ENCODE peak calls at places on chromosomes 5 and 9, in four cellular contexts. Q, T, U and G are unnamed samples.
A peak's percentile ranks its signal among the peaks of the same experiment; 100 is the strongest.

GRCh38 chr5:102807878-102808502 is 52.9 kb downstream of the PAM start:
- DNase-seq in Q (no peak), T (no peak), U (peak; percentile 31), G (peak; percentile 27)

GRCh38 chr9:109117856-109118801 is 1.6 kb downstream of the TMEM245 start:
- DNase-seq in Q (no peak), T (no peak), U (peak; percentile 62), G (peak; percentile 51)

GRCh38 chr9:14243514-14244042 is 70.4 kb downstream of the NFIB start:
- DNase-seq in Q (no peak), T (no peak), U (no peak), G (no peak)

GRCh38 chr9:123614503-123615258 is 258.7 kb downstream of the CRB2 start:
- DNase-seq in Q (peak; percentile 29), T (no peak), U (no peak), G (no peak)

GRCh38 chr5:39547548-39548154 is 122.9 kb upstream of the DAB2 start:
- DNase-seq in Q (no peak), T (peak; percentile 50), U (peak; percentile 84), G (peak; percentile 7)

GRCh38 chr9:82117025-82117424 is 128.5 kb downstream of the SPATA31D1 start:
- DNase-seq in Q (no peak), T (no peak), U (peak; percentile 19), G (no peak)

GRCh38 chr5:172175263-172175719 is 12.7 kb downstream of the STK10 start:
- DNase-seq in Q (no peak), T (no peak), U (no peak), G (peak; percentile 98)

GRCh38 chr5:55988979-55989612 is 5.7 kb downstream of the IL6ST start:
- DNase-seq in Q (no peak), T (no peak), U (no peak), G (no peak)

GRCh38 chr5:65952259-65952658 is 25.9 kb downstream of the ERBIN start:
- DNase-seq in Q (no peak), T (no peak), U (no peak), G (no peak)

GRCh38 chr5:147055850-147056523 is 177.4 kb upstream of the PPP2R2B start:
- DNase-seq in Q (no peak), T (no peak), U (no peak), G (no peak)

GRCh38 chr9:18614116-18614515 is 140.2 kb downstream of the ADAMTSL1 start:
- DNase-seq in Q (no peak), T (no peak), U (no peak), G (no peak)

GRCh38 chr5:14942212-14942611 is 70.6 kb upstream of the ANKH start:
- DNase-seq in Q (no peak), T (no peak), U (no peak), G (no peak)

GRCh38 chr5:95610546-95610945 is 9.3 kb upstream of the GPR150 start:
- DNase-seq in Q (no peak), T (no peak), U (no peak), G (no peak)

GRCh38 chr5:157778121-157778805 is 34.8 kb downstream of the LSM11 start:
- DNase-seq in Q (no peak), T (no peak), U (peak; percentile 30), G (peak; percentile 72)

GRCh38 chr5:66634601-66635000 is 38.4 kb downstream of the MAST4 start:
- DNase-seq in Q (no peak), T (no peak), U (no peak), G (no peak)

GRCh38 chr5:132283423-132284043 is 10.7 kb upstream of the SLC22A4 start:
- DNase-seq in Q (peak; percentile 59), T (no peak), U (peak; percentile 88), G (no peak)

GRCh38 chr5:41447761-41448510 is 62.5 kb downstream of the PLCXD3 start:
- DNase-seq in Q (no peak), T (no peak), U (no peak), G (no peak)

GRCh38 chr5:161399996-161400562 is 146.4 kb downstream of the GABRB2 start:
- DNase-seq in Q (no peak), T (no peak), U (no peak), G (no peak)

GRCh38 chr9:119853126-119853525 is 483.9 kb upstream of the BRINP1 start:
- DNase-seq in Q (no peak), T (no peak), U (no peak), G (no peak)

GRCh38 chr9:91151014-91151740 is 210.5 kb downstream of the AUH start:
- DNase-seq in Q (no peak), T (no peak), U (peak; percentile 79), G (peak; percentile 48)

GRCh38 chr9:20980713-20981481 is 50.5 kb downstream of the HACD4 start:
- DNase-seq in Q (no peak), T (no peak), U (peak; percentile 89), G (no peak)

GRCh38 chr5:155926011-155926410 is 401.0 kb upstream of the SGCD start:
- DNase-seq in Q (no peak), T (no peak), U (peak; percentile 20), G (no peak)

GRCh38 chr5:9197881-9198260 is 348.0 kb downstream of the SEMA5A start:
- DNase-seq in Q (no peak), T (no peak), U (peak; percentile 43), G (no peak)

GRCh38 chr5:56326770-56327169 is 93.6 kb upstream of the ANKRD55 start:
- DNase-seq in Q (no peak), T (no peak), U (no peak), G (no peak)

GRCh38 chr5:170719551-170719950 is 64.0 kb upstream of the GABRP start:
- DNase-seq in Q (no peak), T (no peak), U (no peak), G (no peak)

DNA sequence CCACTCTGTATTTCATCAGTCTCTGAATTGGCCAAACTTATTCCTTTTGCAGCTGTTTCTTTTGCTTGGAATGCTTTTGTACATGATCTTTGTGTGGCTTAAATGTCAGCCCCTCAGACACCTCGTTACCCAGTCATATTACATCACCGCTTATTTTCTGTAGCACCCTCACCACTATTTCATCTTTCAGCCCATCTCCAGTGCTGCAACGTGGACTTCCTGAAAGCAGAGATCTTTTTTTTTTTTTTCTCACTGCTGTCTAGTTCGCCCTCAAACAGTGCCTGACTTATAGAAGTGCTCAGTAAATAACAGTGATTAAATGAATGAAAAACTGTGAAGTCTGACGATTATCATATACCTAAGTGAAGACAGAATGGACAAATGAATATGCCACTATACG is 835 bp downstream of the SRA1 start:
- DNase-seq in Q (no peak), T (no peak), U (peak; percentile 62), G (peak; percentile 40)
- H4K20me1 ChIP-seq in Q (peaks cover 5% of the 10 kb centered on the region), T (no peaks in the 10 kb centered on the region), U (peaks cover 8% of the 10 kb centered on the region), G (no peaks in the 10 kb centered on the region)

GRCh38 chr9:130658893-130659698 is 5.3 kb upstream of the PRDM12 start:
- DNase-seq in Q (peak; percentile 65), T (no peak), U (no peak), G (no peak)
- TF ChIP-seq EZH2 in Q (peak; percentile 78), T (no peak), U (no peak), G (no peak)

GRCh38 chr5:151805414-151806225 is 33.9 kb downstream of the G3BP1 start:
- DNase-seq in Q (no peak), T (no peak), U (peak; percentile 76), G (no peak)
- H4K20me1 ChIP-seq in Q (peaks cover 9% of the 10 kb centered on the region), T (peaks cover 52% of the 10 kb centered on the region), U (no peaks in the 10 kb centered on the region), G (peaks cover 26% of the 10 kb centered on the region)

DNA sequence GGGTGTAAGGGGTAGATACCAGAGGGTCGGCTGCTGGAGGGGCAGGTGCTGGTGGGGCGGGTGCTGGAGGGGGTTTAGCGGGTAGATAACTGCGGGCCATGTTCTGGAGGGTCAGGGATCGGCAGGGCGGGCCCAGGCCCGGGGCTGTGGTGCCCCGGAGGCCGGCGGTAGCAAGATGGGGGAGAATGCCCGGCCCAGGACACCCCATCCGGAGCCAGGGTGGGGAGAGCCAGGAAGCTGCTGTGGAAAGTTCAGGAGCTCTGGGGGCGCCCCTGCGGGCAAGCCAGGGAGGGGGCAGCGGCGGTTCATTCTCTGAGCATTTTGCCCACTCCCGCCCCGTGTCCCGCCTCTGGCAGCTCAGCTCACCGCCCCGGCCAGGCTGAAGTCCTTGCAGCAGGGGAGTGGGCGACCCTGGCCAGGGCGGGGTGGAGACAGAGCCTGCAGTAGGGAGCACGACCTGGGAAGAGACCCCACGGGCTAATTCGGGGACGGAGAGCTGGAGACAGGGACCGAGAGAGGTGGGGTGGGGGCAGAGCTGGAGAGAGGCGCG is 538 bp downstream of the PRRT1B start:
- DNase-seq in Q (peak; percentile 75), T (no peak), U (no peak), G (no peak)
- TF ChIP-seq EZH2 in Q (no peak), T (no peak), U (no peak), G (no peak)